ENCODE peak calls at places on chromosomes 7 and 10, in seven cellular contexts. X is neural crest cell, L is tibial nerve, Z is body of pancreas, O is spleen, M is endothelial cell, N is activated B cell treated with CpG ODN at 0.5 μM for 24 hours. K is an unnamed sample.

GRCh38 chr10:78944658-78945333 is 124.0 kb upstream of the ZMIZ1 start:
- DNase-seq in M (no peak), X (no peak), L (peak), N (no peak), O (no peak), Z (peak), K (no peak)

GRCh38 chr10:28432210-28432676 is 100.7 kb upstream of the WAC start:
- DNase-seq in Z (peak), L (peak), X (peak), N (no peak), M (peak), O (no peak), K (peak)

GRCh38 chr7:157757211-157757610 is 420.4 kb downstream of the DNAJB6 start:
- DNase-seq in N (no peak), Z (no peak), L (no peak), X (no peak), O (no peak), M (no peak), K (no peak)

GRCh38 chr10:110212119-110213006 is 5.0 kb downstream of the MXI1 start:
- DNase-seq in N (no peak), M (no peak), O (peak), L (peak), X (no peak), Z (no peak), K (no peak)

GRCh38 chr7:91455411-91455810 is 191.2 kb downstream of the FZD1 start:
- DNase-seq in O (no peak), M (no peak), Z (no peak), X (no peak), N (no peak), L (no peak), K (no peak)

GRCh38 chr10:61944445-61945123 is 43.1 kb downstream of the ARID5B start:
- DNase-seq in O (no peak), N (no peak), Z (no peak), X (no peak), M (no peak), L (no peak), K (no peak)

GRCh38 chr7:4247106-4247876 is 434.8 kb upstream of the FOXK1 start:
- DNase-seq in M (no peak), X (no peak), L (no peak), Z (peak), N (no peak), O (peak), K (no peak)

GRCh38 chr10:102113956-102114857 is 6.0 kb downstream of the LDB1 start:
- DNase-seq in X (no peak), M (peak), L (no peak), O (peak), N (peak), Z (peak), K (peak)

GRCh38 chr7:137316643-137317042 is 26.9 kb downstream of the PTN start:
- DNase-seq in M (no peak), O (no peak), Z (no peak), L (no peak), N (no peak), X (no peak), K (no peak)

GRCh38 chr10:128623776-128624175 is 497.6 kb upstream of the MKI67 start:
- DNase-seq in L (no peak), Z (no peak), X (no peak), N (no peak), M (no peak), O (no peak), K (no peak)

GRCh38 chr10:71888623-71889387 is 37.8 kb upstream of the PSAP start:
- DNase-seq in X (peak), M (peak), L (peak), N (peak), Z (peak), O (peak), K (no peak)

GRCh38 chr7:67105382-67105781 is 108.7 kb downstream of the TYW1 start:
- DNase-seq in Z (no peak), M (no peak), L (no peak), X (no peak), O (no peak), N (no peak), K (no peak)

GRCh38 chr10:113983552-113983951 is 60.1 kb upstream of the ADRB1 start:
- DNase-seq in L (no peak), N (no peak), X (no peak), O (no peak), Z (no peak), M (no peak), K (no peak)

GRCh38 chr7:21717323-21717722 is 174.5 kb downstream of the DNAH11 start:
- DNase-seq in N (no peak), L (no peak), Z (no peak), M (no peak), X (no peak), O (no peak), K (no peak)

GRCh38 chr7:5284304-5285281 is 1.9 kb downstream of the SLC29A4 start:
- DNase-seq in Z (peak), O (no peak), X (peak), N (no peak), L (no peak), M (peak), K (peak)
- TF ChIP-seq CTCF in Z (peak), O (no peak), X (peak), N (no peak), L (no peak), M (no peak), K (peak)

GRCh38 chr7:144672869-144673268 is 163.0 kb downstream of the TPK1 start:
- DNase-seq in Z (no peak), X (no peak), O (no peak), M (no peak), L (no peak), N (no peak), K (no peak)

GRCh38 chr7:144674550-144674949 is 161.3 kb downstream of the TPK1 start:
- DNase-seq in L (no peak), M (no peak), X (no peak), Z (no peak), N (no peak), O (no peak), K (no peak)

GRCh38 chr7:144671429-144671828 is 164.4 kb downstream of the TPK1 start:
- DNase-seq in N (no peak), X (no peak), O (no peak), M (no peak), L (no peak), Z (no peak), K (no peak)

GRCh38 chr7:144668503-144668902 is 167.3 kb downstream of the TPK1 start:
- DNase-seq in Z (no peak), L (no peak), X (no peak), M (no peak), O (no peak), N (no peak), K (no peak)

DNA sequence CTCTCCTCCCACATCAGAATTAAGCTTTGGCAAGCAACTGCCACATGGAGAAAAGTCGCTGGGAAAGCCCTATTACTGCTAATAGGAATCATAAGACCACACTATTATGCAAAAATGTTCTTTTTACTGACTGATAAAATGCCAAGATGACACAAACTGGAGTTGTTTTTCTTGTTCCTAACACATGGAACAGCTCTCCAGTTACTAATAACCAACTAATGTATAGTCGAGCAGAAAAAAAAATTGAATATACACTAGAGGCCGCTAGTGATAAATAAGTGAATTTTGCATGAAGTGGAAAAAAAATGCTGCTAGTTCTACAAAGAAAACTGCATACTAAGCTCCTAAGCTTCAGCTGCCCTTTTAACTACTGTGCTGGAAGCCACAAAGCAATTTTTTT is 165.6 kb downstream of the TPK1 start:
- DNase-seq in O (no peak), Z (no peak), L (no peak), N (no peak), X (no peak), M (no peak), K (no peak)
- TF ChIP-seq CTCF in O (no peak), Z (no peak), L (no peak), N (no peak), X (no peak), M (no peak), K (no peak)

DNA sequence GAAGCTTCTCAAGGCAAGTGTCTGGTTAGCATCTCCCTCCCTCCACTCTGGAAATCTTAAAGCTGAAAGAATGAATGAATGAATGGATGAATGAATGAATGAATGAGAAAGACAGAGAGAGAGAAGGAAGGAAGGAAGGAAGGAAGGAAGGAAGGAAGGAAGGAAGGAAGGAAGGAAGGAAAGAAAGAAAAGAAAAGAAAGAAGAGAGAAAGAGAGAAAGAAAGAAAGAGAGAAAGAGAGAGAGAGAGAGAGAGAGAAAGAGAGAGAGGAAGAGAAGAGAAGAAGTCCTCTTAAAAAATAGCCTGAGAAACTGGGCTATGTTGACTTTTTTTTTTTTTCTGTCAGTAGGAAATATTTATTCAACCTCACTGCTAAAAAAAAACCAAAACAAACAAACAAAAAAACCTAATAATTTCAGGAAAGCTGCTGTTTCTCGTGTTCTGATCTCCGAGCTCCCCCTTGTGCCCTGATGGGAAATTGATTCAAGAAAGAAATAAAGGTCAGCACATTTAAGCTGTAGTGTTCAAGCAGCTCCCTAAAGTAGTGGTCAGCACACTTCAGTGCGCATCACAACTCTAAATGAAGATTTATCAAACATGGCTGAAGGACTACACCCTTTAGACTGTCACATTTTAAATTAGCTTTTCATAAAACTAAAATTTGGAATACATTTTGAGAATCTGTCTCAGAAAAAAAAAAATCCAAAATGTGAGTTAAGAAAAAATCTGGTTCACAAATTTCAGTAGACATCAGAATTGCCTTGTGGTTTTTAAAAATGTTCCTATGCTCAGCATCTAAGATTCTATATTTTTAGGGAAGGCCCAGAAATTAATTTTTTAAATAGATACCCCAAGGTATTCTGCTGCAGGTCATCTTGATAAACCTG is 154.3 kb downstream of the ELAPOR2 start:
- DNase-seq in N (no peak), M (peak), L (peak), O (no peak), X (peak), Z (peak), K (no peak)
- TF ChIP-seq CTCF in N (no peak), M (peak), L (peak), O (no peak), X (peak), Z (peak), K (peak)

GRCh38 chr10:134205-134742 is 981 bp upstream of the ZMYND11 start:
- DNase-seq in N (no peak), M (no peak), X (peak), L (no peak), Z (peak), O (no peak), K (no peak)
- TF ChIP-seq CTCF in N (no peak), M (no peak), X (no peak), L (no peak), Z (no peak), O (no peak), K (no peak)